ENCODE peak calls at places on chromosome 2, in five cellular contexts. R, M, F, Y and H are unnamed samples.

GRCh38 chr2:101327863-101328394 is 19.4 kb upstream of the RNF149 start:
- DNase-seq in M (no peak), R (no peak), F (no peak), Y (no peak), H (no peak)

GRCh38 chr2:217105733-217106649 is 246.1 kb upstream of the TNP1 start:
- DNase-seq in R (peak), F (peak), M (no peak), Y (no peak), H (no peak)

GRCh38 chr2:233113114-233113452 is 52.9 kb downstream of the INPP5D start:
- DNase-seq in M (no peak), Y (no peak), F (no peak), R (no peak), H (no peak)

GRCh38 chr2:156748238-156748637 is 312.1 kb downstream of the GPD2 start:
- DNase-seq in F (no peak), M (no peak), Y (no peak), R (no peak), H (no peak)

GRCh38 chr2:120959426-120959825 is 223.8 kb downstream of the GLI2 start:
- DNase-seq in Y (peak), M (no peak), F (no peak), R (no peak), H (no peak)

GRCh38 chr2:127577208-127577475 is 41.7 kb downstream of the MYO7B start:
- DNase-seq in R (no peak), Y (no peak), M (no peak), F (no peak), H (no peak)

GRCh38 chr2:42214669-42215068 is 45.5 kb downstream of the EML4 start:
- DNase-seq in F (no peak), R (peak), M (no peak), Y (no peak), H (no peak)

GRCh38 chr2:64650722-64651338 is 2.9 kb downstream of the SERTAD2 start:
- DNase-seq in M (no peak), Y (no peak), F (no peak), R (no peak), H (no peak)

GRCh38 chr2:36371963-36372391 is 16.4 kb downstream of the CRIM1 start:
- DNase-seq in F (peak), Y (no peak), R (peak), M (no peak), H (no peak)

GRCh38 chr2:127157651-127158460 is 50.9 kb upstream of the BIN1 start:
- DNase-seq in M (no peak), F (no peak), Y (no peak), R (no peak), H (peak)

GRCh38 chr2:71129114-71129890 is 727 bp downstream of the MCEE start:
- DNase-seq in Y (no peak), R (peak), M (peak), F (no peak), H (no peak)

GRCh38 chr2:204335642-204336041 is 209.6 kb upstream of the PARD3B start:
- DNase-seq in F (no peak), Y (no peak), R (no peak), M (no peak), H (no peak)

GRCh38 chr2:75157435-75157834 is 41.9 kb downstream of the TACR1 start:
- DNase-seq in F (no peak), R (peak), M (no peak), Y (no peak), H (no peak)

GRCh38 chr2:1226766-1227165 is 186.5 kb upstream of the TPO start:
- DNase-seq in F (no peak), M (no peak), Y (no peak), R (no peak), H (no peak)

GRCh38 chr2:214492152-214492551 is 81.3 kb downstream of the VWC2L start:
- DNase-seq in Y (no peak), R (no peak), M (no peak), F (no peak), H (no peak)

GRCh38 chr2:191811807-191812602 is 34.9 kb downstream of the CAVIN2 start:
- DNase-seq in Y (peak), M (peak), R (peak), F (no peak), H (peak)

GRCh38 chr2:12675352-12675795 is 41.4 kb upstream of the TRIB2 start:
- DNase-seq in R (no peak), M (no peak), F (no peak), Y (no peak), H (no peak)

GRCh38 chr2:207041279-207041678 is 102.0 kb downstream of the CPO start:
- DNase-seq in R (peak), Y (no peak), F (no peak), M (no peak), H (no peak)

GRCh38 chr2:169258045-169258601 is 104.2 kb downstream of the LRP2 start:
- DNase-seq in F (no peak), M (no peak), R (no peak), Y (no peak), H (no peak)

GRCh38 chr2:158723921-158724802 is 71.0 kb upstream of the DAPL1 start:
- DNase-seq in F (no peak), M (no peak), Y (no peak), R (no peak), H (no peak)

GRCh38 chr2:67215214-67215613 is 181.9 kb upstream of the ETAA1 start:
- DNase-seq in R (peak), M (no peak), F (peak), Y (peak), H (no peak)

GRCh38 chr2:230976671-230977171 is 19.2 kb upstream of the SPATA3 start:
- DNase-seq in Y (no peak), F (no peak), M (no peak), R (no peak), H (no peak)

GRCh38 chr2:238512247-238512867 is 85.6 kb downstream of the ASB1 start:
- DNase-seq in F (no peak), Y (no peak), R (no peak), M (no peak), H (no peak)

GRCh38 chr2:20231632-20232031 is 6.7 kb upstream of the SDC1 start:
- DNase-seq in F (no peak), Y (no peak), R (peak), M (no peak), H (no peak)

GRCh38 chr2:74567862-74568261 is 13.3 kb downstream of the DOK1 start:
- DNase-seq in R (peak), F (peak), Y (no peak), M (no peak), H (no peak)

GRCh38 chr2:66853585-66853984 is 418.7 kb downstream of the MEIS1 start:
- DNase-seq in R (no peak), Y (no peak), M (no peak), F (no peak), H (no peak)

GRCh38 chr2:207334631-207335371 is 169.1 kb upstream of the KLF7 start:
- DNase-seq in R (peak), Y (peak), F (peak), M (no peak), H (no peak)

GRCh38 chr2:170148161-170148560 is 29.8 kb upstream of the MYO3B start:
- DNase-seq in R (no peak), M (no peak), Y (no peak), F (no peak), H (no peak)

GRCh38 chr2:204726831-204727230 is 181.6 kb downstream of the PARD3B start:
- DNase-seq in M (no peak), R (no peak), F (no peak), Y (no peak), H (no peak)

GRCh38 chr2:192534076-192534475 is 339.3 kb upstream of the TMEFF2 start:
- DNase-seq in Y (no peak), F (no peak), M (no peak), R (no peak), H (no peak)

GRCh38 chr2:229350117-229350805 is 79.2 kb upstream of the PID1 start:
- DNase-seq in M (no peak), Y (no peak), R (no peak), F (no peak), H (no peak)

GRCh38 chr2:216011320-216011849 is 2.0 kb downstream of the MREG start:
- DNase-seq in Y (no peak), M (no peak), R (no peak), F (no peak), H (no peak)

GRCh38 chr2:112924855-112925254 is 13.9 kb downstream of the IL37 start:
- DNase-seq in F (no peak), M (no peak), Y (no peak), R (no peak), H (no peak)

GRCh38 chr2:236646441-236646840 is 76.8 kb downstream of the ACKR3 start:
- DNase-seq in Y (no peak), M (no peak), R (no peak), F (no peak), H (no peak)

GRCh38 chr2:122028371-122029102 is 273.1 kb downstream of the TSN start:
- DNase-seq in F (peak), M (no peak), Y (no peak), R (peak), H (no peak)

GRCh38 chr2:9655441-9656269 is 24.9 kb upstream of the YWHAQ start:
- DNase-seq in R (peak), Y (no peak), M (no peak), F (peak), H (no peak)